ENCODE peak calls at places on chromosome 4, in four cellular contexts. One of them, this sample, is unnamed.
A peak's percentile ranks its signal among the peaks of the same experiment; 100 is the strongest.

GRCh38 chr4:2792711-2793577 is at the start of gene SH3BP2:
- DNase-seq in HCT116: peak; percentile 40
- DNase-seq in GM12878: no peak
- DNase-seq in WTC11: peak; percentile 88
- DNase-seq in this sample: peak; percentile 93

GRCh38 chr4:31016322-31017061 is 296.3 kb downstream of the PCDH7 start:
- DNase-seq in HCT116: no peak
- DNase-seq in GM12878: no peak
- DNase-seq in WTC11: peak; percentile 16
- DNase-seq in this sample: no peak

GRCh38 chr4:132565542-132565941 is 583.6 kb upstream of the PCDH10 start:
- DNase-seq in HCT116: no peak
- DNase-seq in GM12878: no peak
- DNase-seq in WTC11: no peak
- DNase-seq in this sample: no peak

GRCh38 chr4:114386637-114387233 is 211.9 kb upstream of the UGT8 start:
- DNase-seq in HCT116: peak; percentile 38
- DNase-seq in GM12878: peak; percentile 5
- DNase-seq in WTC11: no peak
- DNase-seq in this sample: no peak

GRCh38 chr4:92381640-92382039 is 77.9 kb downstream of the GRID2 start:
- DNase-seq in HCT116: no peak
- DNase-seq in GM12878: no peak
- DNase-seq in WTC11: no peak
- DNase-seq in this sample: no peak

GRCh38 chr4:40264995-40265909 is 68.4 kb downstream of the RHOH start:
- DNase-seq in HCT116: no peak
- DNase-seq in GM12878: no peak
- DNase-seq in WTC11: peak; percentile 31
- DNase-seq in this sample: peak; percentile 71

GRCh38 chr4:145937990-145938611 is 522 bp downstream of the ZNF827 start:
- DNase-seq in HCT116: no peak
- DNase-seq in GM12878: no peak
- DNase-seq in WTC11: peak; percentile 29
- DNase-seq in this sample: no peak

GRCh38 chr4:25703731-25704388 is 48.2 kb downstream of the SLC34A2 start:
- DNase-seq in HCT116: no peak
- DNase-seq in GM12878: no peak
- DNase-seq in WTC11: no peak
- DNase-seq in this sample: no peak

GRCh38 chr4:56858302-56858644 is 36.8 kb upstream of the SPINK2 start:
- DNase-seq in HCT116: no peak
- DNase-seq in GM12878: no peak
- DNase-seq in WTC11: no peak
- DNase-seq in this sample: no peak

GRCh38 chr4:64121803-64122202 is 287.4 kb downstream of the TECRL start:
- DNase-seq in HCT116: no peak
- DNase-seq in GM12878: no peak
- DNase-seq in WTC11: no peak
- DNase-seq in this sample: no peak

GRCh38 chr4:53902786-53903185 is 161.6 kb downstream of the CHIC2 start:
- DNase-seq in HCT116: no peak
- DNase-seq in GM12878: no peak
- DNase-seq in WTC11: no peak
- DNase-seq in this sample: no peak

GRCh38 chr4:163607292-163607691 is 112.8 kb downstream of the TMA16 start:
- DNase-seq in HCT116: no peak
- DNase-seq in GM12878: no peak
- DNase-seq in WTC11: no peak
- DNase-seq in this sample: no peak

GRCh38 chr4:47615385-47615784 is 130.3 kb downstream of the ATP10D start:
- DNase-seq in HCT116: no peak
- DNase-seq in GM12878: no peak
- DNase-seq in WTC11: no peak
- DNase-seq in this sample: no peak

GRCh38 chr4:6613676-6614651 is 26.5 kb upstream of the MRFAP1 start:
- DNase-seq in HCT116: no peak
- DNase-seq in GM12878: no peak
- DNase-seq in WTC11: no peak
- DNase-seq in this sample: no peak

GRCh38 chr4:94375364-94375763 is 32.7 kb upstream of the HPGDS start:
- DNase-seq in HCT116: no peak
- DNase-seq in GM12878: no peak
- DNase-seq in WTC11: no peak
- DNase-seq in this sample: peak; percentile 26

DNA sequence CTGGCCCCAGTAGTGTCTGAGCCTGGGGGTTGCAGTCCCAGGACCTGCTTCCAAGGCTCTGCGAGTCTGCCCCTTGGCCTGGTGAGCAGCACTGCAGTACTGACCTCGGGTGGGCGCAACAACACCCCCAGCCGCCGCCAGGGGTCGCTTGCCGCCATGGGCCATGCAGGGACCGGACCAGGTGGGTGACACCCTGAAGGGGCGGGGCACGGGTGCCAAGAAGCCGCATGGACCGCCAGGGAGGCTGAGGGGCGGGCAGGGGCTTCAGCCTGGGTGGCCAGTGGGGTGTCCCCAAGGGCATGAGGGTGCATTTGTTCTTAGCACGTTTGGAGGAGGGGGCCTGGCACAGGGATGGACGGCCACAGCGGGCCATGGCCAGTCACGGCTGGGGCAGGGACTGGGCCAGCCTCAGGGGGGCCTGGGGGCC is 25.0 kb downstream of the TACC3 start:
- DNase-seq in HCT116: peak; percentile 46
- DNase-seq in GM12878: no peak
- DNase-seq in WTC11: peak; percentile 98
- DNase-seq in this sample: peak; percentile 90
- TF ChIP-seq ATF3 in HCT116: no peak
- TF ChIP-seq ATF3 in GM12878: no peak
- TF ChIP-seq ATF3 in WTC11: no peak
- TF ChIP-seq ATF3 in this sample: no peak

GRCh38 chr4:79331126-79331876 is 5.4 kb upstream of the NAA11 start:
- DNase-seq in HCT116: no peak
- DNase-seq in GM12878: no peak
- DNase-seq in WTC11: no peak
- DNase-seq in this sample: no peak

GRCh38 chr4:79338148-79338547 is 12.3 kb upstream of the NAA11 start:
- DNase-seq in HCT116: no peak
- DNase-seq in GM12878: peak; percentile 12
- DNase-seq in WTC11: no peak
- DNase-seq in this sample: no peak

GRCh38 chr4:79334341-79334740 is 8.5 kb upstream of the NAA11 start:
- DNase-seq in HCT116: no peak
- DNase-seq in GM12878: no peak
- DNase-seq in WTC11: no peak
- DNase-seq in this sample: no peak

GRCh38 chr4:79340568-79340967 is 14.7 kb upstream of the NAA11 start:
- DNase-seq in HCT116: no peak
- DNase-seq in GM12878: no peak
- DNase-seq in WTC11: no peak
- DNase-seq in this sample: no peak

DNA sequence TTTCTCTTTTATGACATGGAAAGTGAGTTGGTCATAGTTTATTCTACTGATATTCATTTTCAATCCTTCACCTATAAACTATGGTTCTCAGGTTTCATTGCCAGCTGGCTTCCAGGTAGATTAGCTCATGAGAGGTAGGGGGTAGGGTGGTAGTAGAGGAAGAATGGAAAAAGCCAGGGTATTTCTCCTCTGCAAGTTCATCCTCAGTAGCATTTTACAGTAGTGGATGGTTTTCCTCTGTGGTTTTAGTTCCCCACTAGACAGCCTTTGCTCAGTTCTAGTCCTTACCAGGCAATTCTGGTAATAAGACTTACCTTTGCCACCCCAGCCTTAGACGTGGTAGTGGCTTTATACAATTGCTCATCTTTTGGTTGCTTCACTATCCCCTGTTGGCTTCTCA is 8.9 kb upstream of the NAA11 start:
- DNase-seq in HCT116: no peak
- DNase-seq in GM12878: no peak
- DNase-seq in WTC11: no peak
- DNase-seq in this sample: no peak
- TF ChIP-seq ATF3 in HCT116: no peak
- TF ChIP-seq ATF3 in GM12878: no peak
- TF ChIP-seq ATF3 in WTC11: no peak
- TF ChIP-seq ATF3 in this sample: no peak

DNA sequence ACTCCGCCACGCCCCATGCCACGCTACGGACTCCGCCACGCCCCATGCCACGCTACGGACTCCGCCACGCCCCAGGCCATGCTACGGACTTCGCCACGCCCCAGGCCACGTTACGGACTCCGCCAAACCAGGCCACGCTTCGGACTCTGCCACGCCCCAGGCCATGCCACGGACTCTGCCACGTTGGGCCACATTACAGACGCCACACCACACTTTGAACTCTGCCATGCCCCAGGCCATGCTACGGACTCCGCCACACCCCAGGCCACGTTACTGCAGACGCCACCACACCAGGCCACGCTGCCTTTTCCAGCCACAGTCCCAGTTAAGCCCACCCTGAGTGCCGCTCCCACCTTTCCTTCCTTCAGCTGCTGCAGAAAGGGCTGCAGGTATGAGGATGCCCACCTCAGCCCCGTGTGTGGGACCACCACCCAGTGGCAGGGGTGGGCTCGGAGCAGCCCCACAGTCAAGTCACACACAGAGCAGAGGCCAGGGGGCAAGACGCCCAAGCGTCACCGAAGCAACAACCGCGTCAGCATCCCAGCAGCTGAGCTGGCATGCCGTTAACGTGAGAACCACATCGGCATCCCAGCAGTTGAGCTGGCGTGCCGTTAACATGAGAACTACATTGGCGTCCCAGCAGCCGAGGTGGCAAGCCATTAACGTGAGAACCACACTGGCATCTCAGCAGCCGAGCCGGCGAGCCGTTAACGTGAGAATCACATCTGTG is 26.5 kb downstream of the GAK start:
- DNase-seq in HCT116: no peak
- DNase-seq in GM12878: no peak
- DNase-seq in WTC11: no peak
- DNase-seq in this sample: no peak
- TF ChIP-seq ATF3 in HCT116: no peak
- TF ChIP-seq ATF3 in GM12878: no peak
- TF ChIP-seq ATF3 in WTC11: no peak
- TF ChIP-seq ATF3 in this sample: no peak

GRCh38 chr4:141654098-141654497 is 17.7 kb downstream of the IL15 start:
- DNase-seq in HCT116: no peak
- DNase-seq in GM12878: no peak
- DNase-seq in WTC11: peak; percentile 62
- DNase-seq in this sample: no peak
- TF ChIP-seq ATF3 in HCT116: no peak
- TF ChIP-seq ATF3 in GM12878: no peak
- TF ChIP-seq ATF3 in WTC11: no peak
- TF ChIP-seq ATF3 in this sample: no peak

GRCh38 chr4:128635141-128635911 is 174.2 kb upstream of the JADE1 start:
- DNase-seq in HCT116: no peak
- DNase-seq in GM12878: no peak
- DNase-seq in WTC11: no peak
- DNase-seq in this sample: peak; percentile 73

GRCh38 chr4:128630881-128631280 is 178.6 kb upstream of the JADE1 start:
- DNase-seq in HCT116: no peak
- DNase-seq in GM12878: no peak
- DNase-seq in WTC11: no peak
- DNase-seq in this sample: no peak

GRCh38 chr4:128635939-128636551 is 173.5 kb upstream of the JADE1 start:
- DNase-seq in HCT116: no peak
- DNase-seq in GM12878: no peak
- DNase-seq in WTC11: no peak
- DNase-seq in this sample: no peak

GRCh38 chr4:128636906-128637305 is 172.6 kb upstream of the JADE1 start:
- DNase-seq in HCT116: no peak
- DNase-seq in GM12878: no peak
- DNase-seq in WTC11: no peak
- DNase-seq in this sample: no peak

GRCh38 chr4:128633067-128633466 is 176.4 kb upstream of the JADE1 start:
- DNase-seq in HCT116: no peak
- DNase-seq in GM12878: no peak
- DNase-seq in WTC11: no peak
- DNase-seq in this sample: no peak
- TF ChIP-seq ATF3 in HCT116: no peak
- TF ChIP-seq ATF3 in GM12878: no peak
- TF ChIP-seq ATF3 in WTC11: no peak
- TF ChIP-seq ATF3 in this sample: no peak

GRCh38 chr4:178738026-178738425 is 1295.8 kb upstream of the AGA start:
- DNase-seq in HCT116: no peak
- DNase-seq in GM12878: no peak
- DNase-seq in WTC11: no peak
- DNase-seq in this sample: no peak
- TF ChIP-seq ATF3 in HCT116: no peak
- TF ChIP-seq ATF3 in GM12878: no peak
- TF ChIP-seq ATF3 in WTC11: no peak
- TF ChIP-seq ATF3 in this sample: no peak

This sample was measured in K562.